ENCODE peak calls at places on chromosomes 4 and X, in ten cellular contexts. One of them, this sample, is unnamed.

GRCh38 chr4:80137631-80138030 is 59.7 kb upstream of the PRDM8 start:
- DNase-seq in AG09309: no peak
- DNase-seq in A172: no peak
- DNase-seq in SHP77: no peak
- DNase-seq in dorsolateral prefrontal cortex: no peak
- DNase-seq in T-helper 1 cell: no peak
- DNase-seq in choroid plexus epithelial cell: no peak
- DNase-seq in cardiac septum: no peak
- DNase-seq in A549: no peak
- DNase-seq in activated naive CD8-positive, alpha-beta T cell treated with anti-CD3 and anti-CD28 coated beads, Interleukin-2, amount 10 ng/mL, durations not matched to agents 7 days and 5 days: no peak
- DNase-seq in this sample: no peak

GRCh38 chrX:109974906-109975655 is 27.8 kb upstream of the TMEM164 start:
- DNase-seq in AG09309: no peak
- DNase-seq in A172: no peak
- DNase-seq in SHP77: no peak
- DNase-seq in dorsolateral prefrontal cortex: no peak
- DNase-seq in T-helper 1 cell: no peak
- DNase-seq in choroid plexus epithelial cell: peak
- DNase-seq in cardiac septum: no peak
- DNase-seq in A549: no peak
- DNase-seq in activated naive CD8-positive, alpha-beta T cell treated with anti-CD3 and anti-CD28 coated beads, Interleukin-2, amount 10 ng/mL, durations not matched to agents 7 days and 5 days: no peak
- DNase-seq in this sample: peak

GRCh38 chr4:147345662-147346061 is 135.2 kb upstream of the EDNRA start:
- DNase-seq in AG09309: no peak
- DNase-seq in A172: no peak
- DNase-seq in SHP77: no peak
- DNase-seq in dorsolateral prefrontal cortex: no peak
- DNase-seq in T-helper 1 cell: no peak
- DNase-seq in choroid plexus epithelial cell: no peak
- DNase-seq in cardiac septum: no peak
- DNase-seq in A549: no peak
- DNase-seq in activated naive CD8-positive, alpha-beta T cell treated with anti-CD3 and anti-CD28 coated beads, Interleukin-2, amount 10 ng/mL, durations not matched to agents 7 days and 5 days: no peak
- DNase-seq in this sample: no peak

GRCh38 chr4:1329408-1330371 is 17.3 kb upstream of the UVSSA start:
- DNase-seq in AG09309: no peak
- DNase-seq in A172: peak
- DNase-seq in SHP77: no peak
- DNase-seq in dorsolateral prefrontal cortex: no peak
- DNase-seq in T-helper 1 cell: peak
- DNase-seq in choroid plexus epithelial cell: peak
- DNase-seq in cardiac septum: no peak
- DNase-seq in A549: no peak
- DNase-seq in activated naive CD8-positive, alpha-beta T cell treated with anti-CD3 and anti-CD28 coated beads, Interleukin-2, amount 10 ng/mL, durations not matched to agents 7 days and 5 days: no peak
- DNase-seq in this sample: no peak

GRCh38 chrX:11321986-11322385 is 28.8 kb downstream of the AMELX start:
- DNase-seq in AG09309: no peak
- DNase-seq in A172: no peak
- DNase-seq in SHP77: no peak
- DNase-seq in dorsolateral prefrontal cortex: no peak
- DNase-seq in T-helper 1 cell: no peak
- DNase-seq in choroid plexus epithelial cell: no peak
- DNase-seq in cardiac septum: no peak
- DNase-seq in A549: no peak
- DNase-seq in activated naive CD8-positive, alpha-beta T cell treated with anti-CD3 and anti-CD28 coated beads, Interleukin-2, amount 10 ng/mL, durations not matched to agents 7 days and 5 days: no peak
- DNase-seq in this sample: no peak

GRCh38 chr4:174282836-174283506 is 496 bp downstream of the FBXO8 start:
- DNase-seq in AG09309: peak
- DNase-seq in A172: peak
- DNase-seq in SHP77: peak
- DNase-seq in dorsolateral prefrontal cortex: peak
- DNase-seq in T-helper 1 cell: peak
- DNase-seq in choroid plexus epithelial cell: peak
- DNase-seq in cardiac septum: peak
- DNase-seq in A549: peak
- DNase-seq in activated naive CD8-positive, alpha-beta T cell treated with anti-CD3 and anti-CD28 coated beads, Interleukin-2, amount 10 ng/mL, durations not matched to agents 7 days and 5 days: peak
- DNase-seq in this sample: peak

GRCh38 chr4:80186666-80187065 is 10.6 kb upstream of the PRDM8 start:
- DNase-seq in AG09309: no peak
- DNase-seq in A172: no peak
- DNase-seq in SHP77: no peak
- DNase-seq in dorsolateral prefrontal cortex: no peak
- DNase-seq in T-helper 1 cell: no peak
- DNase-seq in choroid plexus epithelial cell: no peak
- DNase-seq in cardiac septum: no peak
- DNase-seq in A549: no peak
- DNase-seq in activated naive CD8-positive, alpha-beta T cell treated with anti-CD3 and anti-CD28 coated beads, Interleukin-2, amount 10 ng/mL, durations not matched to agents 7 days and 5 days: no peak
- DNase-seq in this sample: no peak

GRCh38 chrX:8738588-8739189 is 6.8 kb upstream of the ANOS1 start:
- DNase-seq in AG09309: no peak
- DNase-seq in A172: peak
- DNase-seq in SHP77: peak
- DNase-seq in dorsolateral prefrontal cortex: peak
- DNase-seq in T-helper 1 cell: no peak
- DNase-seq in choroid plexus epithelial cell: peak
- DNase-seq in cardiac septum: no peak
- DNase-seq in A549: peak
- DNase-seq in activated naive CD8-positive, alpha-beta T cell treated with anti-CD3 and anti-CD28 coated beads, Interleukin-2, amount 10 ng/mL, durations not matched to agents 7 days and 5 days: no peak
- DNase-seq in this sample: no peak

GRCh38 chrX:120457766-120458180 is 11.3 kb downstream of the LAMP2 start:
- DNase-seq in AG09309: peak
- DNase-seq in A172: peak
- DNase-seq in SHP77: no peak
- DNase-seq in dorsolateral prefrontal cortex: no peak
- DNase-seq in T-helper 1 cell: no peak
- DNase-seq in choroid plexus epithelial cell: peak
- DNase-seq in cardiac septum: no peak
- DNase-seq in A549: no peak
- DNase-seq in activated naive CD8-positive, alpha-beta T cell treated with anti-CD3 and anti-CD28 coated beads, Interleukin-2, amount 10 ng/mL, durations not matched to agents 7 days and 5 days: no peak
- DNase-seq in this sample: peak

GRCh38 chr4:159103406-159104131 is 690 bp downstream of the RAPGEF2 start:
- DNase-seq in AG09309: no peak
- DNase-seq in A172: no peak
- DNase-seq in SHP77: no peak
- DNase-seq in dorsolateral prefrontal cortex: peak
- DNase-seq in T-helper 1 cell: peak
- DNase-seq in choroid plexus epithelial cell: peak
- DNase-seq in cardiac septum: peak
- DNase-seq in A549: peak
- DNase-seq in activated naive CD8-positive, alpha-beta T cell treated with anti-CD3 and anti-CD28 coated beads, Interleukin-2, amount 10 ng/mL, durations not matched to agents 7 days and 5 days: peak
- DNase-seq in this sample: peak

GRCh38 chrX:103774070-103774642 is 2.5 kb upstream of the PLP1 start:
- DNase-seq in AG09309: peak
- DNase-seq in A172: peak
- DNase-seq in SHP77: peak
- DNase-seq in dorsolateral prefrontal cortex: no peak
- DNase-seq in T-helper 1 cell: no peak
- DNase-seq in choroid plexus epithelial cell: peak
- DNase-seq in cardiac septum: no peak
- DNase-seq in A549: peak
- DNase-seq in activated naive CD8-positive, alpha-beta T cell treated with anti-CD3 and anti-CD28 coated beads, Interleukin-2, amount 10 ng/mL, durations not matched to agents 7 days and 5 days: no peak
- DNase-seq in this sample: peak

GRCh38 chr4:112516401-112517066 is 554 bp upstream of the NEUROG2 start:
- DNase-seq in AG09309: no peak
- DNase-seq in A172: no peak
- DNase-seq in SHP77: no peak
- DNase-seq in dorsolateral prefrontal cortex: no peak
- DNase-seq in T-helper 1 cell: no peak
- DNase-seq in choroid plexus epithelial cell: no peak
- DNase-seq in cardiac septum: no peak
- DNase-seq in A549: no peak
- DNase-seq in activated naive CD8-positive, alpha-beta T cell treated with anti-CD3 and anti-CD28 coated beads, Interleukin-2, amount 10 ng/mL, durations not matched to agents 7 days and 5 days: peak
- DNase-seq in this sample: no peak